ENCODE peak calls at places on chromosome X, in nine cellular contexts. V, Z, M, N, B, C, Y, J and D are unnamed samples.

GRCh38 chrX:33183366-33183765 is 28.0 kb downstream of the DMD start:
- DNase-seq in V (no peak), Z (peak), M (peak), N (peak), B (peak), C (peak), Y (no peak), J (peak), D (no peak)

GRCh38 chrX:134642394-134642793 is 15.9 kb downstream of the PLAC1 start:
- DNase-seq in V (no peak), Z (no peak), M (no peak), N (no peak), B (no peak), C (no peak), Y (no peak), J (no peak), D (no peak)

GRCh38 chrX:133859860-133860259 is 125.5 kb downstream of the GPC3 start:
- DNase-seq in V (no peak), Z (no peak), M (peak), N (peak), B (no peak), C (no peak), Y (no peak), J (no peak), D (no peak)

GRCh38 chrX:40855411-40855810 is 120.1 kb upstream of the MED14 start:
- DNase-seq in V (no peak), Z (no peak), M (no peak), N (no peak), B (no peak), C (no peak), Y (no peak), J (no peak), D (no peak)

GRCh38 chrX:107577933-107578332 is 50.4 kb upstream of the PRPS1 start:
- DNase-seq in V (no peak), Z (no peak), M (no peak), N (no peak), B (no peak), C (no peak), Y (no peak), J (no peak), D (no peak)

GRCh38 chrX:43718956-43719355 is 62.9 kb downstream of the MAOA start:
- DNase-seq in V (no peak), Z (no peak), M (no peak), N (no peak), B (no peak), C (no peak), Y (no peak), J (no peak), D (no peak)

GRCh38 chrX:140425712-140426395 is 79.0 kb downstream of the SOX3 start:
- DNase-seq in V (no peak), Z (no peak), M (no peak), N (no peak), B (no peak), C (no peak), Y (no peak), J (no peak), D (no peak)

GRCh38 chrX:110286126-110286525 is 31.8 kb downstream of the AMMECR1 start:
- DNase-seq in V (no peak), Z (no peak), M (no peak), N (peak), B (no peak), C (peak), Y (peak), J (peak), D (no peak)

GRCh38 chrX:41276661-41277506 is 57.1 kb upstream of the DDX3X start:
- DNase-seq in V (peak), Z (no peak), M (peak), N (no peak), B (no peak), C (no peak), Y (no peak), J (no peak), D (no peak)

GRCh38 chrX:18607966-18608365 is 63.9 kb downstream of the RS1 start:
- DNase-seq in V (no peak), Z (no peak), M (no peak), N (peak), B (no peak), C (no peak), Y (no peak), J (no peak), D (no peak)

GRCh38 chrX:54530358-54530900 is 410 bp downstream of the GNL3L start:
- DNase-seq in V (no peak), Z (no peak), M (no peak), N (no peak), B (no peak), C (no peak), Y (no peak), J (no peak), D (no peak)

GRCh38 chrX:10197597-10198210 is 40.9 kb downstream of the CLCN4 start:
- DNase-seq in V (no peak), Z (no peak), M (no peak), N (no peak), B (peak), C (no peak), Y (no peak), J (no peak), D (no peak)

GRCh38 chrX:151505796-151506195 is 57.7 kb upstream of the PASD1 start:
- DNase-seq in V (no peak), Z (no peak), M (no peak), N (no peak), B (peak), C (peak), Y (peak), J (no peak), D (no peak)

GRCh38 chrX:42028113-42028512 is 104.8 kb upstream of the CASK start:
- DNase-seq in V (no peak), Z (no peak), M (no peak), N (no peak), B (no peak), C (peak), Y (no peak), J (no peak), D (no peak)

GRCh38 chrX:70878925-70879324 is 29.6 kb downstream of the TEX11 start:
- DNase-seq in V (no peak), Z (no peak), M (no peak), N (no peak), B (no peak), C (no peak), Y (no peak), J (no peak), D (no peak)

GRCh38 chrX:1294301-1295067 is 25.9 kb downstream of the CSF2RA start:
- DNase-seq in V (no peak), Z (no peak), M (no peak), N (no peak), B (no peak), C (no peak), Y (no peak), J (no peak), D (no peak)

GRCh38 chrX:1246816-1247215 is 21.8 kb upstream of the CSF2RA start:
- DNase-seq in V (peak), Z (peak), M (peak), N (no peak), B (peak), C (peak), Y (peak), J (no peak), D (peak)

GRCh38 chrX:16664059-16664458 is 14.1 kb downstream of the S100G start:
- DNase-seq in V (no peak), Z (no peak), M (no peak), N (peak), B (no peak), C (no peak), Y (no peak), J (no peak), D (no peak)

GRCh38 chrX:71492086-71493065 is 40.5 kb upstream of the OGT start:
- DNase-seq in V (no peak), Z (peak), M (peak), N (peak), B (peak), C (no peak), Y (peak), J (no peak), D (peak)

GRCh38 chrX:13013353-13014110 is 30.9 kb downstream of the FAM9C start:
- DNase-seq in V (no peak), Z (peak), M (peak), N (no peak), B (peak), C (peak), Y (no peak), J (no peak), D (no peak)

GRCh38 chrX:103550415-103551051 is 31.2 kb upstream of the RAB40A start:
- DNase-seq in V (no peak), Z (no peak), M (no peak), N (no peak), B (no peak), C (no peak), Y (no peak), J (no peak), D (no peak)

GRCh38 chrX:154818916-154819770 is 13.9 kb upstream of the MPP1 start:
- DNase-seq in V (no peak), Z (no peak), M (no peak), N (no peak), B (no peak), C (no peak), Y (no peak), J (no peak), D (no peak)

GRCh38 chrX:111728096-111728495 is 47.1 kb downstream of the ALG13 start:
- DNase-seq in V (no peak), Z (no peak), M (no peak), N (peak), B (no peak), C (no peak), Y (no peak), J (no peak), D (no peak)

GRCh38 chrX:139816204-139816603 is 108.2 kb upstream of the MCF2 start:
- DNase-seq in V (no peak), Z (no peak), M (no peak), N (no peak), B (no peak), C (no peak), Y (no peak), J (no peak), D (no peak)

GRCh38 chrX:15855562-15856256 is 1.1 kb upstream of the AP1S2 start:
- DNase-seq in V (no peak), Z (no peak), M (no peak), N (no peak), B (no peak), C (peak), Y (no peak), J (no peak), D (no peak)

GRCh38 chrX:82676386-82676785 is 831.7 kb upstream of the POU3F4 start:
- DNase-seq in V (no peak), Z (no peak), M (no peak), N (no peak), B (no peak), C (no peak), Y (no peak), J (no peak), D (no peak)

GRCh38 chrX:131853440-131853839 is 169.7 kb upstream of the STK26 start:
- DNase-seq in V (no peak), Z (no peak), M (no peak), N (no peak), B (no peak), C (no peak), Y (no peak), J (no peak), D (no peak)

DNA sequence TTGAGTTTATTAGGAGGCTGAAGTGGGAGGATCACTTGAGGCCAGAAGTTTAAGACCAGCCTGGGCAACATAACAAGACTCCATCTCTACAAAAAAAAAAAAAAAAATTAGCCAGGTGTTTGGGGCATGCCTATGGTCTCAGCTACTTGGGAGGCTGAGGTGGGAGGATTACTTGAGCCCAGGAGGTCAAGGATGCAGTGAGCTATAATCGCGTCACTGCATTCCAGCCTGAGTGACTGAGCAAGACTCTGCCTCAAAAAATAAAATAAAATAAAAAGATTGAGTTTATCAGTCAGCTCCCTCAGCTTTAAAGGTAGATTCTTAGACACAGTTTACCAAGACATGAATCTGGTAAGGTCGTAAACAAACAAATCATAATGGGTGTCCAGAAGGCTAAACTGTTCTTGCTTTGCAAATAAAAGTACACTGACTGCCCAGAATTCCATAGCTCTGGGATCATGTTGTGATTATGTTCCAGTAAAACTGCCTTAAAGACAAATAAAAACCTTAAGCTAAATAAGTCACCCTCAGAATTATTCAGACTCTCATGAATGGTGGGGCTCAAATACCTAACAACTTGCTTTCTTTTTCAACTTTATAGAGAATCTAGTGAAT is 18.7 kb downstream of the APOO start:
- DNase-seq in V (no peak), Z (no peak), M (no peak), N (peak), B (no peak), C (no peak), Y (no peak), J (no peak), D (no peak)
- H3K27ac ChIP-seq in V (no peak), Z (no peak), M (peak), N (no peak), B (no peak), C (peak), Y (peak), J (no peak), D (no peak)

GRCh38 chrX:2401201-2401589 is 99.6 kb downstream of the DHRSX start:
- DNase-seq in V (no peak), Z (no peak), M (no peak), N (no peak), B (no peak), C (no peak), Y (no peak), J (no peak), D (no peak)

GRCh38 chrX:2404816-2405215 is 96.0 kb downstream of the DHRSX start:
- DNase-seq in V (no peak), Z (no peak), M (no peak), N (no peak), B (no peak), C (no peak), Y (no peak), J (no peak), D (no peak)

GRCh38 chrX:2401590-2402360 is 99.0 kb downstream of the DHRSX start:
- DNase-seq in V (no peak), Z (no peak), M (no peak), N (no peak), B (peak), C (peak), Y (no peak), J (no peak), D (no peak)

GRCh38 chrX:2398341-2398656 is 102.5 kb downstream of the DHRSX start:
- DNase-seq in V (no peak), Z (no peak), M (no peak), N (no peak), B (no peak), C (no peak), Y (no peak), J (no peak), D (no peak)

DNA sequence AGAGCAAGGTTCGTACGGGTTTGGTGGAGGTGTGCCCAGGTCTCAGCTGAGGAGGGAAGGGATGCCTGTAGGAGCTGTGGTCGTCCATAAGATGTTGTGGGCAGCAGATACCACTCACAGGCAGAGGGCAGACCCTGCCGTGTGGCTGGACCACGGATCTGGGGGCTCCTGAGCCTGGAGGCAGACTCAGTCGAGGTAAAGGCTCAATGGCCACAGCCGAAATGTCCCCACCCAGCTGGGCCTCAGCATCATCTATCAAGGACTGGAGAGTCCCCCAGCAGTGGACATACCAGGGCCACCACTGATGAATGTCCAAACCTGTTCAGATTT is 98.5 kb downstream of the DHRSX start:
- DNase-seq in V (no peak), Z (no peak), M (no peak), N (no peak), B (no peak), C (no peak), Y (no peak), J (no peak), D (no peak)
- TF ChIP-seq CTCF in V (no peak), Z (no peak), M (no peak), N (no peak), B (no peak), C (peak), Y (no peak), J (no peak), D (no peak)

DNA sequence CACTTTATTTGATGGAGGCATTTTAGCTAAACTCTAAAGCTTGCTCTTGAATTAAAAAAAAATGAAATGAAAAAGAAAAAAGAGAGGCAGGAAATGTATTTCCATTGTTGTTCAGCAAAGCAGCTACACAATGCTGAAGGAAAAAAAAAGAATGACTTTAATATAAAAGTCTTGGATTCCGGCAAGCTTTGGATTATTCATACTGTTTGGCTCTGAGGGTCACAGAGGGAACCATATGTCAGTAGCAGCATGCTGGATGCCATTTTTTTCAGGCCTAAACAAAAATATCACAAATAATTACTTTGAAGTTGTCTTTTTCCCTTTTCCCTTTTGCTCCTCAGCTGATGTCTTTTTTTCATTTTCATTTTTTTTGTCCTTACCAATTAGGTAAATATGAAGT is 249.0 kb upstream of the DIAPH2 start:
- DNase-seq in V (no peak), Z (no peak), M (no peak), N (peak), B (no peak), C (no peak), Y (no peak), J (no peak), D (no peak)
- H3K27ac ChIP-seq in V (no peak), Z (no peak), M (no peak), N (peak), B (no peak), C (no peak), Y (no peak), J (no peak), D (no peak)

DNA sequence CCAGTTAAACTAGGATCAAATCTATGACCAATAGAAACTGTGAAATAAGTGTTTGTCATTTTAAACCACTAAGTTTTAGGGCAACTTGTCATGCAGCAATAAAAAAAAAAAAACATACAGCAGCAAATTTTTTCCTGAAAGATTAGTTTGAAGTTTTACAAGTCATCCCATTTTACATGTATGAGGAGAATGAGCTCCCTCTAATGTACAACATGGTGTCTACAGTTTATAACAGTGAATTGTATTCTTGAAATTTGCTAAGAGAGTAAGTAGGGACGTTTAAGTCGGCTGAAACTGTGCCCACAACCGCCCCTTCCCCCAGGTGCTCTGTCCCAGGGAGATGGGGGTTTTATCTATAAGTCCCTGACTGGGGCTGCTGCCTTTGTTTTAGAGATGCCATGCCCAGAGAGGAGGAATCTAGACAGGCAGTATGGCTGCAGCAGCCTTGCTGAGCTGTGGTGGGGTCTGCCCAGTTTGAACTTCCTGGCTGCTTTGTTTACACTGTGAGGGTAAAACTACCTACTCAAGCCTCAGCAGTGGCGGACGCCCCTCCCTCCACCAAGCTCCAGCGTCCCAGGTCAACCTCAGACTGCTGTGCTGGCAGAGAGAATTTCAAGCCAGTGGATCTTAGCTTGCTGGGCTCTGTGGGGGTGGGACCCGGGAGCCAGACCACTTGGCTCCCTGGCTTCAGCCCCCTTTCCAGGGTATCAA is 499.3 kb upstream of the CT83 start:
- DNase-seq in V (peak), Z (no peak), M (no peak), N (no peak), B (no peak), C (peak), Y (no peak), J (no peak), D (no peak)
- TF ChIP-seq CTCF in V (peak), Z (no peak), M (no peak), N (no peak), B (peak), C (peak), Y (no peak), J (no peak), D (no peak)

DNA sequence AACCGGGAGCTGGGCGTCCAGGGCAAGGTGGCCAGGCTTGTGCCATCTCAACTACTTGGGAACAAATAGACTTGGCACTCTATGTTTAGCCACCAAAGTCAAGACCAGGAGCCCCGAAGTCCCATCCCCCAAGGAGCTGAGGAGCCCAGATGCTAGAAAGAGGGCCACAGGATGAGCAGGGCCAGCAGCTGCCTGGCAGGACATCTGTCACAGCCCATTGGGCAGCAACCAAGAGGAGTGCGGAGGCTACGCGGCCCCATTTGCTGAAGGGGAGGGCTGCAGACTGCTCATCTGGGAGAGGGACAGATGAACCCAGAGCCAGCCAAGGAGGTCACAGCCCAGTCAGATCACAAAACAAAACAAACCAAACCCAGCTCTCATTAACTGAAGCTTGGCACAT is 22.9 kb upstream of the SOWAHD start:
- DNase-seq in V (no peak), Z (no peak), M (no peak), N (no peak), B (no peak), C (no peak), Y (no peak), J (no peak), D (no peak)
- H3K27ac ChIP-seq in V (no peak), Z (no peak), M (no peak), N (no peak), B (no peak), C (no peak), Y (no peak), J (no peak), D (no peak)